ENCODE peak calls at places on chromosomes 4 and X, in four cellular contexts. S is HepG2, Z is K562, O is WTC11. H is an unnamed sample.

GRCh38 chr4:165131247-165131832 is 18.7 kb upstream of the TMEM192 start:
- DNase-seq in S (peak), Z (peak), O (peak), H (peak)

GRCh38 chr4:7135389-7135746 is 57.0 kb upstream of the SORCS2 start:
- DNase-seq in S (no peak), Z (no peak), O (no peak), H (no peak)

GRCh38 chr4:73607375-73608026 is 12.7 kb downstream of the RASSF6 start:
- DNase-seq in S (no peak), Z (no peak), O (no peak), H (no peak)

GRCh38 chr4:71994559-71994958 is 37.2 kb upstream of the NPFFR2 start:
- DNase-seq in S (no peak), Z (no peak), O (no peak), H (no peak)

GRCh38 chr4:10063544-10064300 is 42.4 kb upstream of the SLC2A9 start:
- DNase-seq in S (peak), Z (no peak), O (peak), H (no peak)

GRCh38 chr4:2893772-2894171 is 50.1 kb downstream of the ADD1 start:
- DNase-seq in S (no peak), Z (no peak), O (no peak), H (no peak)

GRCh38 chr4:1480720-1481119 is 74.5 kb upstream of the NKX1-1 start:
- DNase-seq in S (no peak), Z (no peak), O (no peak), H (no peak)

GRCh38 chrX:12128017-12128416 is 10.3 kb upstream of the FRMPD4 start:
- DNase-seq in S (no peak), Z (no peak), O (no peak), H (no peak)

GRCh38 chr4:123125477-123125876 is 203.1 kb upstream of the NUDT6 start:
- DNase-seq in S (no peak), Z (no peak), O (no peak), H (no peak)

GRCh38 chr4:1508161-1509160 is 102.2 kb upstream of the NKX1-1 start:
- DNase-seq in S (no peak), Z (no peak), O (peak), H (no peak)

GRCh38 chrX:47960400-47960799 is 43.4 kb downstream of the ZNF182 start:
- DNase-seq in S (no peak), Z (no peak), O (no peak), H (no peak)

GRCh38 chr4:83516042-83516772 is 19.7 kb upstream of the GPAT3 start:
- DNase-seq in S (no peak), Z (no peak), O (no peak), H (no peak)

GRCh38 chr4:67204441-67204840 is 340.9 kb downstream of the CENPC start:
- DNase-seq in S (no peak), Z (no peak), O (no peak), H (no peak)

GRCh38 chr4:173410106-173410505 is 11.2 kb upstream of the SCRG1 start:
- DNase-seq in S (no peak), Z (no peak), O (no peak), H (no peak)

GRCh38 chr4:1600811-1601532 is 83.1 kb downstream of the FAM53A start:
- DNase-seq in S (no peak), Z (peak), O (no peak), H (no peak)

GRCh38 chr4:152738812-152739211 is 40.7 kb downstream of the TIGD4 start:
- DNase-seq in S (no peak), Z (no peak), O (no peak), H (no peak)

GRCh38 chr4:66575024-66575696 is 904.9 kb upstream of the EPHA5 start:
- DNase-seq in S (peak), Z (no peak), O (no peak), H (no peak)

GRCh38 chr4:151489462-151490203 is 80.7 kb downstream of the FHIP1A start:
- DNase-seq in S (peak), Z (no peak), O (peak), H (no peak)

GRCh38 chrX:149512225-149512885 is 7.2 kb upstream of the IDS start:
- DNase-seq in S (peak), Z (peak), O (peak), H (peak)

GRCh38 chrX:116239944-116240391 is 69.4 kb downstream of the AGTR2 start:
- DNase-seq in S (no peak), Z (no peak), O (no peak), H (no peak)
- TF ChIP-seq CBFB in S (no peak), Z (no peak), O (no peak), H (no peak)

DNA sequence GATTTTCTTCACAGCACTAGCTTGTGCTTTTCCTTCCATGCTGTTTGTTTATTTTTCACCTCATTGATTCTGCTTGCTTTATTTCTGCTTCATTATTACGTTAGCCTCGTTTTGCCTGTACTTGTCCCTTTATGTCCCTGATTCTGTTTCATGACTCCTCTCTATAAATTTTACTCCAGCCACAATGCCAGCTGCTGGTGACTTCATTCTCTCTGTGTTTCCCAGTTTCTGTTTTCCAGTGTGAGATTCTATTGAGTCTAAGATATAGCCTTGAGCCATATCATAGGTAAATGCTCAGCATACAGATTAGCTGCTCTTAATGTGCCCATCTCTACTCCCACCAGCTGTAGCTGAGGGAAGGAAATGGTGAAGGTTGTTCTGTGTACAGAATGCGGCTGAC is 19.3 kb downstream of the FAM47E start:
- DNase-seq in S (no peak), Z (no peak), O (no peak), H (no peak)
- TF ChIP-seq CBFB in S (no peak), Z (no peak), O (no peak), H (no peak)

DNA sequence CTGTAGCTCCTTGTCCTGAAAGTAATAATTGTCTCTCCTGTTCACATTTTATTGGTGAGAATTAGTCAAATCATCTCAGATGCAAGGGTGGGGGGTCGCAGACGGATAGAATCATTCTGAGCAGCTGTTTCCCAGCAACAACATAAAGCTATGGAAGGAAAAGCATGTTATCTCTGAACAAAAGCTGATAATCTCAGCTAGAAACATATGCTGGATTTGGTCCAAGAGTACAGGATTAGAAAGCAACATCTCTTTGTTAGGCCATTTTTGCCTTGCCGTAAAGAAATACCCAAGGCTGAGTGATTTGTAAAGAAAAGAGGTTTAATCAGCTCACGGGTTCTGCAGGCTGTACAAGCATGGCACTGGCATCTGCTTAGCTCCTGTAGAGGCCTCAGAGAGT is 472.8 kb upstream of the BOD1L1 start:
- DNase-seq in S (no peak), Z (no peak), O (no peak), H (no peak)
- TF ChIP-seq CBFB in S (no peak), Z (no peak), O (no peak), H (no peak)

GRCh38 chrX:65866762-65867161 is 173.1 kb downstream of the VSIG4 start:
- DNase-seq in S (no peak), Z (no peak), O (no peak), H (no peak)

GRCh38 chrX:65871671-65872311 is 168.1 kb downstream of the VSIG4 start:
- DNase-seq in S (peak), Z (peak), O (peak), H (peak)

GRCh38 chrX:65862638-65863037 is 177.2 kb downstream of the VSIG4 start:
- DNase-seq in S (no peak), Z (peak), O (no peak), H (no peak)

GRCh38 chrX:65866146-65866545 is 173.7 kb downstream of the VSIG4 start:
- DNase-seq in S (no peak), Z (no peak), O (no peak), H (peak)
- TF ChIP-seq CBFB in S (no peak), Z (no peak), O (no peak), H (no peak)

GRCh38 chrX:29295987-29296680 is 708.9 kb downstream of the IL1RAPL1 start:
- DNase-seq in S (no peak), Z (no peak), O (no peak), H (no peak)

GRCh38 chrX:29297171-29297800 is 710.0 kb downstream of the IL1RAPL1 start:
- DNase-seq in S (no peak), Z (no peak), O (no peak), H (no peak)

DNA sequence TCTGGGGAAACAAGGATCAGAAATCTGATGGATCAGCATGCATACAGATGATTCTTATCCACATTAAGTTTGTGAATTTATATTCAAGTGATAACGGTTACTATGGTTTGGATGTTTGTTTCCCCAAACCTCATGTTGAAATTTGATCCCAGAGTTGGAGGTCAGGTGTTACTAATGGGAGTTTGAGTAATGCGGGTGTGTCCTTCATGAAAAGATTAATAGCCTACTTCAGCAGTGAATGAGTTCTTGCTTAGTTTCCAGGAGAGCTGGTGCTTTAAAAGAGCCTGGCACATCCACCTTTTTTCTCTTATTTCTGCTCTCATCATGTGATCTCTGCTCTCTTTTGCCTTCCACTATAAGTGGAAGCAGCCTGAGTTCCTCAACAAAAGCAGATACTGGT is 712.4 kb downstream of the IL1RAPL1 start:
- DNase-seq in S (no peak), Z (no peak), O (no peak), H (no peak)
- TF ChIP-seq CBFB in S (no peak), Z (no peak), O (no peak), H (no peak)

GRCh38 chr4:8351931-8352367 is 82.4 kb downstream of the HTRA3 start:
- DNase-seq in S (peak), Z (no peak), O (no peak), H (no peak)
- TF ChIP-seq CBFB in S (no peak), Z (no peak), O (no peak), H (no peak)

DNA sequence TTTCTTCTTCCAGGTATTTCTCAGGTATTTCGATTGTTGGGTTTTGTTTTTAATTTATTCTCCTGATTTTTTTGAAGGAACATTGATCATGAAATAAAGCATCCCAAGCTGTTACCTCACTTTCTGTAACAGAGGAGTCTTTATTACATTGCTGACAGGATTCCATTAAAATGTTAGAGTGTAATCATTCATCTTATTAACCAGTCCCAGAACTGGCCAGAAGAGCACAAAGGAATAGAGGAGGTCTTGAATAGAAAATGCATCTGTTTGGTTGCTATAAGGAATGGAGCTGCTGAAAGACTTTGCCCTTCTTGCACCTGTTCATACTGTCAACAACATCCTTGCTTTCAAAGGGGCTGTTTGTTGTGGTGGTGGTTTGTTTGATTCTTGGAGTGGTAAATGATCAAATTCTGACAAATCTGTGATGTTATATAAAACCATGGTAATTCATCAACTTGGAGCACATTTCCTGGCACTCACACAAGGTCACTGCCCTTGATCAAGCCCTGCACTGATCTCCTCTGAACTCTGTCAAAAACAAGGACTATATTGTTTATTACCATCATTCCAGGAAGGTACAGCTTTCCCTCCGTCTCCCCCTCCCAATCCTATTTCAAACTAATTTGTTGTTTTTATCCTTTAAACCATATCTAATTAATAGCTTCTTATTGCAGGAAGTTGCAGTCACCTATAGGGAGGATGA is 215.8 kb downstream of the PCDH19 start:
- DNase-seq in S (no peak), Z (no peak), O (no peak), H (no peak)
- TF ChIP-seq CBFB in S (no peak), Z (no peak), O (no peak), H (no peak)

GRCh38 chr4:27066591-27066990 is 205.9 kb downstream of the STIM2 start:
- DNase-seq in S (no peak), Z (no peak), O (no peak), H (no peak)
- TF ChIP-seq CBFB in S (no peak), Z (no peak), O (no peak), H (no peak)

GRCh38 chr4:126691797-126692196 is 941.0 kb upstream of the INTU start:
- DNase-seq in S (no peak), Z (no peak), O (no peak), H (no peak)

GRCh38 chr4:126701756-126702155 is 931.0 kb upstream of the INTU start:
- DNase-seq in S (no peak), Z (no peak), O (no peak), H (no peak)

GRCh38 chr4:126702747-126703146 is 930.0 kb upstream of the INTU start:
- DNase-seq in S (no peak), Z (no peak), O (no peak), H (no peak)

GRCh38 chr4:126698224-126698623 is 934.5 kb upstream of the INTU start:
- DNase-seq in S (no peak), Z (no peak), O (no peak), H (no peak)

DNA sequence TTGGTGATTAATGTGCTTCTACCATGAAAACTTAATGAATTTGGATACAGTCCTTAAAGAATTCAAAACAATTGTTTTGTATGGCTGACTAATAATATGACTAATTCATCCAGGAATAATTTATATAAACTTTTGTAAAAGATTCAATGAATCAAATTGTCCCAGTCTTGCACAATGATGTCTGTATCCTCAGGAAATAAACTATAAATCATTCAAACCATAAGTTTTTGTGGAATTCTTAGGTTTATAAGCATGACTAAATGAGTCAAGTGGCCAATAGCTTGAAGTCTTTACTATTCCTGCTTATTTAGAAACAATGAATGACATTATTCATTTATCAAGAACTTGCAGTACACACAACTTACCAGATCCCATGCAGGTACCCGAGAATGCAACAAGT is 935.0 kb upstream of the INTU start:
- DNase-seq in S (no peak), Z (no peak), O (no peak), H (no peak)
- TF ChIP-seq CBFB in S (no peak), Z (no peak), O (no peak), H (no peak)

GRCh38 chr4:105471566-105472176 is 2.2 kb downstream of the PPA2 start:
- DNase-seq in S (peak), Z (peak), O (peak), H (peak)
- TF ChIP-seq CBFB in S (no peak), Z (no peak), O (no peak), H (no peak)

H was measured in GM12878.